ENCODE peak calls at places on chromosomes 4 and X, in nine cellular contexts. Z, P, Y, Q, S, V, I, J and B are unnamed samples.

GRCh38 chr4:30836231-30836630 is 116.1 kb downstream of the PCDH7 start:
- DNase-seq in Z (no peak), P (no peak), Y (no peak), Q (no peak), S (no peak), V (peak), I (no peak), J (no peak), B (no peak)

GRCh38 chr4:177309525-177310371 is at the start of gene NEIL3:
- DNase-seq in Z (peak), P (peak), Y (peak), Q (peak), S (peak), V (peak), I (peak), J (peak), B (peak)

GRCh38 chrX:74490249-74490648 is 69.0 kb downstream of the SLC16A2 start:
- DNase-seq in Z (no peak), P (no peak), Y (no peak), Q (no peak), S (no peak), V (no peak), I (no peak), J (no peak), B (no peak)

GRCh38 chr4:154643493-154643892 is 31.0 kb upstream of the FGG start:
- DNase-seq in Z (no peak), P (no peak), Y (no peak), Q (no peak), S (no peak), V (no peak), I (no peak), J (no peak), B (no peak)

GRCh38 chrX:40374486-40374885 is 206.3 kb upstream of the ATP6AP2 start:
- DNase-seq in Z (no peak), P (no peak), Y (no peak), Q (no peak), S (no peak), V (no peak), I (no peak), J (no peak), B (no peak)

GRCh38 chrX:38513087-38513742 is 48.1 kb upstream of the TSPAN7 start:
- DNase-seq in Z (no peak), P (no peak), Y (no peak), Q (no peak), S (no peak), V (no peak), I (no peak), J (no peak), B (no peak)

GRCh38 chr4:122701061-122701460 is 31.4 kb upstream of the BBS12 start:
- DNase-seq in Z (no peak), P (no peak), Y (no peak), Q (no peak), S (no peak), V (no peak), I (no peak), J (no peak), B (no peak)

GRCh38 chrX:9676738-9677097 is 88.9 kb downstream of the GPR143 start:
- DNase-seq in Z (no peak), P (no peak), Y (no peak), Q (no peak), S (peak), V (no peak), I (no peak), J (no peak), B (no peak)

GRCh38 chrX:69028006-69028760 is 137.1 kb downstream of the PJA1 start:
- DNase-seq in Z (peak), P (no peak), Y (no peak), Q (peak), S (peak), V (no peak), I (no peak), J (peak), B (no peak)

GRCh38 chr4:909821-910220 is 22.3 kb downstream of the GAK start:
- DNase-seq in Z (no peak), P (no peak), Y (no peak), Q (no peak), S (no peak), V (no peak), I (peak), J (no peak), B (no peak)

GRCh38 chrX:43500996-43501694 is 155.0 kb upstream of the MAOA start:
- DNase-seq in Z (no peak), P (no peak), Y (no peak), Q (no peak), S (no peak), V (no peak), I (no peak), J (no peak), B (no peak)

GRCh38 chr4:113935190-113935589 is 44.3 kb downstream of the ARSJ start:
- DNase-seq in Z (no peak), P (no peak), Y (no peak), Q (no peak), S (no peak), V (no peak), I (no peak), J (no peak), B (no peak)

GRCh38 chr4:140149851-140150635 is 3.9 kb downstream of the MAML3 start:
- DNase-seq in Z (peak), P (peak), Y (peak), Q (no peak), S (peak), V (peak), I (peak), J (peak), B (no peak)

GRCh38 chr4:154615211-154615610 is 2.8 kb upstream of the FGG start:
- DNase-seq in Z (no peak), P (no peak), Y (no peak), Q (no peak), S (no peak), V (no peak), I (no peak), J (no peak), B (no peak)

GRCh38 chr4:4961936-4962335 is 57.3 kb downstream of the CYTL1 start:
- DNase-seq in Z (no peak), P (no peak), Y (no peak), Q (no peak), S (no peak), V (no peak), I (no peak), J (no peak), B (no peak)

GRCh38 chrX:65706041-65706828 is 38.8 kb downstream of the MSN start:
- DNase-seq in Z (no peak), P (no peak), Y (no peak), Q (no peak), S (peak), V (peak), I (no peak), J (no peak), B (peak)

GRCh38 chr4:93228021-93228420 is 600.5 kb upstream of the ATOH1 start:
- DNase-seq in Z (no peak), P (no peak), Y (no peak), Q (no peak), S (no peak), V (no peak), I (no peak), J (no peak), B (no peak)

GRCh38 chrX:74420194-74421035 is 878 bp upstream of the SLC16A2 start:
- DNase-seq in Z (peak), P (peak), Y (no peak), Q (no peak), S (peak), V (peak), I (peak), J (no peak), B (peak)

GRCh38 chrX:133370719-133371275 is 44.5 kb downstream of the GPC4 start:
- DNase-seq in Z (no peak), P (no peak), Y (no peak), Q (no peak), S (no peak), V (no peak), I (no peak), J (no peak), B (no peak)

GRCh38 chr4:156685308-156685707 is 286.3 kb downstream of the PDGFC start:
- DNase-seq in Z (no peak), P (no peak), Y (no peak), Q (no peak), S (no peak), V (no peak), I (no peak), J (no peak), B (no peak)

GRCh38 chrX:108443065-108443464 is 3.4 kb downstream of the COL4A5 start:
- DNase-seq in Z (no peak), P (no peak), Y (no peak), Q (no peak), S (no peak), V (no peak), I (no peak), J (no peak), B (no peak)